ENCODE peak calls at places on chromosomes 4 and X, in six cellular contexts. U is A673, E is gastrocnemius medialis, N is SJCRH30, L is IMR-90, Z is substantia nigra. V is an unnamed sample.

GRCh38 chr4:128846063-128846462 is 36.6 kb downstream of the JADE1 start:
- DNase-seq in Z (no peak), U (no peak), L (no peak), E (peak; percentile 58), N (no peak), V (peak; percentile 53)

GRCh38 chr4:627347-627746 is 2.0 kb downstream of the PDE6B start:
- DNase-seq in Z (no peak), E (no peak), N (no peak), U (no peak), L (no peak), V (no peak)

GRCh38 chr4:142126890-142127497 is 490.6 kb downstream of the IL15 start:
- DNase-seq in Z (peak; percentile 23), L (peak; percentile 80), N (peak; percentile 42), E (peak; percentile 29), U (peak; percentile 78), V (peak; percentile 24)

GRCh38 chr4:74624351-74625151 is 169.8 kb downstream of the BTC start:
- DNase-seq in U (no peak), N (peak; percentile 16), L (peak; percentile 96), Z (no peak), E (no peak), V (no peak)

GRCh38 chrX:15911729-15912550 is 57.3 kb upstream of the AP1S2 start:
- DNase-seq in L (no peak), Z (no peak), E (no peak), N (no peak), U (no peak), V (no peak)

GRCh38 chrX:10634681-10635161 is 14.3 kb upstream of the MID1 start:
- DNase-seq in Z (no peak), U (peak; percentile 43), N (peak; percentile 84), E (no peak), L (peak; percentile 94), V (no peak)

GRCh38 chr4:180926277-180926676 is 1316.9 kb upstream of the TENM3 start:
- DNase-seq in U (no peak), L (no peak), N (no peak), Z (no peak), E (no peak), V (no peak)

GRCh38 chrX:153925387-153925738 is 701 bp downstream of the ARHGAP4 start:
- DNase-seq in U (no peak), Z (no peak), L (no peak), N (no peak), E (no peak), V (no peak)

GRCh38 chrX:77785400-77785745 is 643 bp downstream of the ATRX start:
- DNase-seq in N (peak; percentile 19), U (peak; percentile 24), Z (peak; percentile 44), L (peak; percentile 8), E (peak; percentile 12), V (peak; percentile 2)

GRCh38 chr4:173547889-173548288 is 17.9 kb upstream of the HAND2 start:
- DNase-seq in L (no peak), Z (no peak), U (no peak), N (no peak), E (no peak), V (no peak)

GRCh38 chrX:9464435-9465371 is at the start of gene TBL1X:
- DNase-seq in N (peak; percentile 76), E (peak; percentile 61), U (peak; percentile 65), L (peak; percentile 19), Z (peak; percentile 54), V (peak; percentile 76)

GRCh38 chrX:151754042-151754419 is 19.5 kb downstream of the CNGA2 start:
- DNase-seq in U (peak; percentile 4), L (peak; percentile 8), N (no peak), E (no peak), Z (no peak), V (no peak)

GRCh38 chrX:123340691-123341090 is 156.6 kb downstream of the GRIA3 start:
- DNase-seq in E (no peak), U (no peak), L (no peak), Z (no peak), N (no peak), V (no peak)

GRCh38 chr4:65242156-65242846 is 428.0 kb downstream of the EPHA5 start:
- DNase-seq in E (no peak), L (no peak), Z (no peak), N (no peak), U (no peak), V (no peak)

GRCh38 chr4:71498002-71498401 is 159.2 kb downstream of the SLC4A4 start:
- DNase-seq in Z (no peak), L (peak; percentile 69), E (no peak), U (no peak), N (no peak), V (no peak)

GRCh38 chr4:6905501-6905900 is 4.1 kb upstream of the TBC1D14 start:
- DNase-seq in U (no peak), L (no peak), Z (peak; percentile 65), E (no peak), N (no peak), V (no peak)

DNA sequence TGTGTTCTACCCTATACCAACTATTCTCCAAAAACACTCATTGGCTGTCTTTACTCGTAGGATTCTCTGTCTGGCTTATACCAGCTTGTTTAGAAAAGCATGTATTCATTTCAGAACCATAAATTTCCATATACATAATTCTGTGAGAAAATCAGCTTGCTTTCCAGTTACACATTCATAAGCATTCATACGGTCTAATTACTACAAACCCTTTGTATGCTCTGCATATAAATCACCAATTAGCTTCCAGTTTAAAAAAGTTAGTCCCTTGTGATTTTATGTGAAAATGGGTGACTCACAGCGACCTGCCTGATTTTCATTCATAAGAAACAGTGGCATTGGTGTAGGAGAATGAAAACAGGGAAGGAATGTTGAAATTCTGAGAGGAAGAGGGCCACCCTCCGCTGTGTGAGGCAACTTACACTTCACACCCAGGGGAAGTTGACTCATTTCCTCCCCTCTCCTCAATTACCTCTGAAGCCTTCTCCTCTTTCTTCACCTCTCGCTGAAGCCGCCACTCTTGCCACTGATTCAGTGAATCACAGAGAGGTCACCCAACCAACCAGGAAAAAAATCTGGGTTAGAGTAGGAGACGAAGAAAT is 63.4 kb downstream of the MEPE start:
- DNase-seq in N (peak; percentile 12), U (peak; percentile 94), E (peak; percentile 13), Z (no peak), L (peak; percentile 3), V (no peak)
- H3K27ac ChIP-seq in N (no peak overlapping the region), U (peak overlapping the region; percentile 61), E (no peak overlapping the region), Z (no peak overlapping the region), L (no peak overlapping the region), V (no peak overlapping the region)

GRCh38 chr4:48633657-48634056 is 143.6 kb downstream of the ZAR1 start:
- DNase-seq in U (no peak), Z (no peak), E (no peak), N (no peak), L (peak; percentile 7), V (no peak)
- H3K27ac ChIP-seq in U (no peak overlapping the region), Z (peak overlapping the region; percentile 98), E (no peak overlapping the region), N (no peak overlapping the region), L (no peak overlapping the region), V (no peak overlapping the region)

DNA sequence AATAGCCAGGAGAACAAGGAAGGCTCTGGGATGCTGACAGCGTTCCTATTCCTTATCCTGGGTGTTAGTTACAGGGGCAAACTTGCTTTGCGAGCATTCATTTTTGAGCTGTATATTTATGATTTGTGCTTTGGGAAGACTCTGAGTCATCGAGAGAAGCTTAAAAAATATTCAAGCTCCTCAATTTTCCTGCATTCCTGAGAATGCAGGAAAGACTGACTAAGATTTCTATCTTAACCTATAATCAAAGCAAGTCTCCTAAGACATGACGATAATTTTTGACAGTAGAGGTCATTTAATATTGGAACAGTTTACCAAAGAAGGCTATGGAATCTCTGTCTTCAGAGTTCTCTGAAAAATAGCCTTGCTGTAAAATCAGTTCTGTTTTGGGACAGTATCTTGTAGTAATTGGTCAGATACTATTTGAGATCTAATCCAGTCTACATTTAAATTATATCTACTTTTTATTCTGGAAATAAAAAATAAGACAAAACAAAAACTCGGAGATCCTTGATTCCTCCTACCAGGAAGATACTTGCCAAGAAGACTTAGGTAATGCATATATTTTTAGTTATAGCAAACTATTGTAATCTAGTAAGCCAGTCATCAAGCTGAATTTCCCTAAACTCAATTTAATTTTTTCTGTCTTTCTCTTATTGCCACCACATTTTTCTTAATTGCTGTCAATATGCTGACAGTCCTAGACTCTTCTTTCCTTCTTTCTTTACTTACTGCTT is 31.7 kb downstream of the BBS12 start:
- DNase-seq in U (no peak), Z (no peak), N (no peak), L (peak; percentile 75), E (no peak), V (no peak)
- H3K27ac ChIP-seq in U (peak overlapping the region; percentile 5), Z (no peak overlapping the region), N (no peak overlapping the region), L (peak overlapping the region; percentile 89), E (no peak overlapping the region), V (no peak overlapping the region)

DNA sequence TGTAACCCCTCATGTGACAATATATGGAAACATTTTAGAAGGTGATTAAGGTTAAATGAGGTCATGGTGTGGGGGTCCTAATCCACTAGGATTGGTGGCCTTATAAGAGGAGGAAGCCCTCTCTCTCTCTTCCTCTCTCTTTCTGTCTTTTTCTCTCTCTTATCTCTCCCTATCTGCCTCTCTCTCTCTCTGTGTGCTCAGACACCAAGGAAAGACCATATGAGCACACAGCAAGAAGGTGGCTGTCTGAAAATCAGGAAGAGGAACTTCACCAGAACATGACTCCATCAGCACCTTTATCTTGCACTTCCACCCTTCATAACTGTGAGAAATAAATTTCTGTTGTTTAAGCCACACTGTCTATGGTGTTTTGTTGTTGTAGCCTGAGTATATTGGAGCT is 1472.2 kb downstream of the PCDH7 start:
- DNase-seq in L (no peak), Z (no peak), E (no peak), U (no peak), N (no peak), V (no peak)
- H3K27ac ChIP-seq in L (no peak overlapping the region), Z (no peak overlapping the region), E (no peak overlapping the region), U (no peak overlapping the region), N (no peak overlapping the region), V (no peak overlapping the region)

DNA sequence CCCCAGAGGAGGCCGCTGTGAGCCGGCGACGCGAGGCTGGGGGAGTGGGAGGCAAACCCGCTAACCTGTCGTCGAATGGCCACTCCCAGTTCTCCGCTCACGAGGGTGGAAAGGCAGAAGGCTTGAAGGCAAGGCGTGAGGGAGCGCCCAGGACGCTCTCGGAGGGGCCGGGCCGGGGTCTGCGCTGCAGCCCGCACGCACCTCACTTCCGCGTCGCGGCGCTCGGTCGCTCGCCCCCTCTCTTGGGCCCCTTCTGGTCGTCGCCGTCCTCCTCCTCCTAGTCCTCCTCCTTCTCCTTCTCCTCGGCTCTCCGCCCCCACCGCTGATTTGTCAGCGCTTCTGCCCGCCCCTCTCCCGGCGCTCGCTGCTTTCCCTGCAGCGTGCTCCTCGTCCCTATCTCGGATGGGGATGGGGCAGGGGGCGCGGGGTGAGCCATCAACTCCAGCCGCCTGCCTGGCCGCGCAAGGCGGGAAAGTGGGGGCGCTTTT is at the start of gene SNCA:
- DNase-seq in Z (peak; percentile 80), L (peak; percentile 21), U (peak; percentile 60), E (no peak), N (peak; percentile 89), V (peak; percentile 64)
- H3K27ac ChIP-seq in Z (peak within 1 kb of the TSS; percentile 88), L (no peak within 1 kb of the TSS), U (no peak within 1 kb of the TSS), E (no peak within 1 kb of the TSS), N (peak within 1 kb of the TSS; percentile 61), V (no peak within 1 kb of the TSS)

V was measured in pancreas.